ENCODE peak calls at places on chromosomes 16 and 17, in seven cellular contexts. B is NCI-H1092 treated with DMSO at 0.1 percent for 48 hours; I is thyroid gland; U is foreskin fibroblast; J is naive B cell; O is NCI-H2081; N is activated T-cell treated with anti-CD3 and anti-CD28 coated beads, Interleukin-2, amount 50 U/mL, for 72 hours. L is an unnamed sample.

GRCh38 chr17:3582921-3583320 is 25.3 kb upstream of the TRPV3 start:
- DNase-seq in B (no peak), I (peak; percentile 73), U (no peak), J (no peak), O (no peak), N (no peak), L (no peak)

GRCh38 chr17:70636517-70637133 is 467.3 kb downstream of the KCNJ2 start:
- DNase-seq in B (peak; percentile 62), I (no peak), U (peak; percentile 10), J (peak; percentile 3), O (peak; percentile 68), N (peak; percentile 12), L (peak; percentile 30)

GRCh38 chr16:29698042-29698441 is 19.1 kb downstream of the QPRT start:
- DNase-seq in B (no peak), I (no peak), U (no peak), J (no peak), O (no peak), N (no peak), L (no peak)

GRCh38 chr17:10699861-10700260 is 2.5 kb downstream of the ADPRM start:
- DNase-seq in B (no peak), I (no peak), U (no peak), J (peak; percentile 42), O (no peak), N (peak; percentile 6), L (no peak)

GRCh38 chr16:14344945-14345344 is 273.8 kb downstream of the MRTFB start:
- DNase-seq in B (no peak), I (no peak), U (no peak), J (no peak), O (no peak), N (no peak), L (no peak)

GRCh38 chr16:54928421-54929089 is 2.1 kb upstream of the IRX5 start:
- DNase-seq in B (peak; percentile 76), I (peak; percentile 36), U (peak; percentile 52), J (no peak), O (no peak), N (peak; percentile 62), L (peak; percentile 58)

GRCh38 chr17:17750881-17751280 is 69.6 kb downstream of the RAI1 start:
- DNase-seq in B (no peak), I (no peak), U (no peak), J (peak; percentile 70), O (no peak), N (peak; percentile 52), L (no peak)

GRCh38 chr17:43906951-43907424 is 348 bp downstream of the MPP2 start:
- DNase-seq in B (no peak), I (peak; percentile 5), U (no peak), J (peak; percentile 21), O (no peak), N (peak; percentile 9), L (no peak)

GRCh38 chr17:36463916-36464764 is 22.3 kb upstream of the ZNHIT3 start:
- DNase-seq in B (no peak), I (peak; percentile 80), U (peak; percentile 77), J (no peak), O (no peak), N (peak; percentile 71), L (peak; percentile 89)